ENCODE peak calls at places on chromosomes 13 and 19, in eight cellular contexts. One of them, this sample, is unnamed.

GRCh38 chr13:37198629-37199028 is 93.2 kb upstream of the CSNK1A1L start:
- DNase-seq in Peyer's patch: no peak
- DNase-seq in naive thymus-derived CD4-positive, alpha-beta T cell: no peak
- DNase-seq in heart left ventricle: no peak
- DNase-seq in body of pancreas: no peak
- DNase-seq in heart right ventricle: no peak
- DNase-seq in CD4-positive, alpha-beta T cell: no peak
- DNase-seq in CD4-positive, CD25-positive, alpha-beta regulatory T cell: no peak
- DNase-seq in this sample: no peak

GRCh38 chr13:80011448-80012212 is 329.3 kb downstream of the SPRY2 start:
- DNase-seq in heart left ventricle: no peak
- DNase-seq in Peyer's patch: no peak
- DNase-seq in naive thymus-derived CD4-positive, alpha-beta T cell: no peak
- DNase-seq in CD4-positive, CD25-positive, alpha-beta regulatory T cell: no peak
- DNase-seq in body of pancreas: no peak
- DNase-seq in CD4-positive, alpha-beta T cell: no peak
- DNase-seq in heart right ventricle: no peak
- DNase-seq in this sample: no peak

GRCh38 chr19:46497773-46498172 is 2.1 kb upstream of the PNMA8B start:
- DNase-seq in heart left ventricle: no peak
- DNase-seq in heart right ventricle: no peak
- DNase-seq in CD4-positive, CD25-positive, alpha-beta regulatory T cell: no peak
- DNase-seq in Peyer's patch: no peak
- DNase-seq in body of pancreas: no peak
- DNase-seq in CD4-positive, alpha-beta T cell: no peak
- DNase-seq in naive thymus-derived CD4-positive, alpha-beta T cell: no peak
- DNase-seq in this sample: no peak

GRCh38 chr13:40776232-40776631 is 5.2 kb upstream of the MRPS31 start:
- DNase-seq in CD4-positive, alpha-beta T cell: no peak
- DNase-seq in body of pancreas: no peak
- DNase-seq in CD4-positive, CD25-positive, alpha-beta regulatory T cell: peak; percentile 60
- DNase-seq in heart left ventricle: no peak
- DNase-seq in Peyer's patch: no peak
- DNase-seq in heart right ventricle: no peak
- DNase-seq in naive thymus-derived CD4-positive, alpha-beta T cell: no peak
- DNase-seq in this sample: peak; percentile 27

GRCh38 chr13:109729031-109729870 is 57.1 kb downstream of the IRS2 start:
- DNase-seq in heart left ventricle: no peak
- DNase-seq in Peyer's patch: no peak
- DNase-seq in CD4-positive, alpha-beta T cell: no peak
- DNase-seq in CD4-positive, CD25-positive, alpha-beta regulatory T cell: no peak
- DNase-seq in naive thymus-derived CD4-positive, alpha-beta T cell: no peak
- DNase-seq in body of pancreas: no peak
- DNase-seq in heart right ventricle: no peak
- DNase-seq in this sample: no peak

GRCh38 chr19:46913852-46914430 is 53.1 kb downstream of the ARHGAP35 start:
- DNase-seq in body of pancreas: no peak
- DNase-seq in heart right ventricle: no peak
- DNase-seq in heart left ventricle: no peak
- DNase-seq in CD4-positive, CD25-positive, alpha-beta regulatory T cell: peak; percentile 31
- DNase-seq in Peyer's patch: no peak
- DNase-seq in CD4-positive, alpha-beta T cell: no peak
- DNase-seq in naive thymus-derived CD4-positive, alpha-beta T cell: no peak
- DNase-seq in this sample: no peak

GRCh38 chr13:35349673-35350278 is 126.7 kb downstream of the MAB21L1 start:
- DNase-seq in naive thymus-derived CD4-positive, alpha-beta T cell: no peak
- DNase-seq in body of pancreas: no peak
- DNase-seq in heart left ventricle: peak; percentile 11
- DNase-seq in CD4-positive, alpha-beta T cell: no peak
- DNase-seq in heart right ventricle: no peak
- DNase-seq in Peyer's patch: no peak
- DNase-seq in CD4-positive, CD25-positive, alpha-beta regulatory T cell: no peak
- DNase-seq in this sample: no peak

GRCh38 chr19:2150794-2151338 is 500 bp downstream of the AP3D1 start:
- DNase-seq in heart right ventricle: peak; percentile 34
- DNase-seq in naive thymus-derived CD4-positive, alpha-beta T cell: no peak
- DNase-seq in CD4-positive, alpha-beta T cell: no peak
- DNase-seq in heart left ventricle: no peak
- DNase-seq in CD4-positive, CD25-positive, alpha-beta regulatory T cell: peak; percentile 22
- DNase-seq in Peyer's patch: peak; percentile 26
- DNase-seq in body of pancreas: peak; percentile 40
- DNase-seq in this sample: no peak

GRCh38 chr19:43762814-43763213 is 8.1 kb upstream of the SMG9 start:
- DNase-seq in body of pancreas: no peak
- DNase-seq in Peyer's patch: no peak
- DNase-seq in heart right ventricle: no peak
- DNase-seq in CD4-positive, CD25-positive, alpha-beta regulatory T cell: no peak
- DNase-seq in heart left ventricle: no peak
- DNase-seq in naive thymus-derived CD4-positive, alpha-beta T cell: no peak
- DNase-seq in CD4-positive, alpha-beta T cell: no peak
- DNase-seq in this sample: no peak

GRCh38 chr13:105033999-105034398 is 1501.5 kb downstream of the EFNB2 start:
- DNase-seq in heart left ventricle: no peak
- DNase-seq in CD4-positive, CD25-positive, alpha-beta regulatory T cell: no peak
- DNase-seq in CD4-positive, alpha-beta T cell: no peak
- DNase-seq in naive thymus-derived CD4-positive, alpha-beta T cell: no peak
- DNase-seq in body of pancreas: no peak
- DNase-seq in heart right ventricle: no peak
- DNase-seq in Peyer's patch: no peak
- DNase-seq in this sample: no peak

GRCh38 chr13:26699197-26699490 is 61.4 kb downstream of the GPR12 start:
- DNase-seq in CD4-positive, alpha-beta T cell: no peak
- DNase-seq in heart right ventricle: no peak
- DNase-seq in body of pancreas: no peak
- DNase-seq in naive thymus-derived CD4-positive, alpha-beta T cell: no peak
- DNase-seq in CD4-positive, CD25-positive, alpha-beta regulatory T cell: no peak
- DNase-seq in Peyer's patch: no peak
- DNase-seq in heart left ventricle: no peak
- DNase-seq in this sample: no peak

GRCh38 chr13:45464687-45465453 is at the start of gene COG3:
- DNase-seq in CD4-positive, CD25-positive, alpha-beta regulatory T cell: peak; percentile 98
- DNase-seq in naive thymus-derived CD4-positive, alpha-beta T cell: peak; percentile 96
- DNase-seq in heart left ventricle: peak; percentile 94
- DNase-seq in Peyer's patch: peak; percentile 94
- DNase-seq in heart right ventricle: peak; percentile 94
- DNase-seq in CD4-positive, alpha-beta T cell: peak; percentile 95
- DNase-seq in body of pancreas: peak; percentile 96
- DNase-seq in this sample: peak; percentile 95

GRCh38 chr13:44407891-44408290 is 34.3 kb downstream of the SERP2 start:
- DNase-seq in CD4-positive, CD25-positive, alpha-beta regulatory T cell: no peak
- DNase-seq in body of pancreas: no peak
- DNase-seq in Peyer's patch: no peak
- DNase-seq in heart right ventricle: no peak
- DNase-seq in naive thymus-derived CD4-positive, alpha-beta T cell: no peak
- DNase-seq in CD4-positive, alpha-beta T cell: no peak
- DNase-seq in heart left ventricle: no peak
- DNase-seq in this sample: no peak

GRCh38 chr19:50313812-50314536 is 15.2 kb downstream of the KCNC3 start:
- DNase-seq in heart left ventricle: no peak
- DNase-seq in naive thymus-derived CD4-positive, alpha-beta T cell: no peak
- DNase-seq in CD4-positive, CD25-positive, alpha-beta regulatory T cell: no peak
- DNase-seq in heart right ventricle: no peak
- DNase-seq in CD4-positive, alpha-beta T cell: no peak
- DNase-seq in Peyer's patch: no peak
- DNase-seq in body of pancreas: no peak
- DNase-seq in this sample: no peak

GRCh38 chr13:99496322-99497142 is 4.7 kb upstream of the TM9SF2 start:
- DNase-seq in body of pancreas: no peak
- DNase-seq in CD4-positive, CD25-positive, alpha-beta regulatory T cell: peak; percentile 92
- DNase-seq in CD4-positive, alpha-beta T cell: peak; percentile 51
- DNase-seq in naive thymus-derived CD4-positive, alpha-beta T cell: peak; percentile 79
- DNase-seq in Peyer's patch: peak; percentile 74
- DNase-seq in heart left ventricle: peak; percentile 83
- DNase-seq in heart right ventricle: peak; percentile 21
- DNase-seq in this sample: peak; percentile 82

GRCh38 chr13:23959231-23959862 is 62.0 kb upstream of the C1QTNF9B start:
- DNase-seq in CD4-positive, alpha-beta T cell: no peak
- DNase-seq in body of pancreas: no peak
- DNase-seq in CD4-positive, CD25-positive, alpha-beta regulatory T cell: no peak
- DNase-seq in Peyer's patch: no peak
- DNase-seq in naive thymus-derived CD4-positive, alpha-beta T cell: no peak
- DNase-seq in heart left ventricle: no peak
- DNase-seq in heart right ventricle: no peak
- DNase-seq in this sample: no peak

GRCh38 chr13:75739244-75739868 is 103.2 kb downstream of the LMO7 start:
- DNase-seq in body of pancreas: no peak
- DNase-seq in CD4-positive, CD25-positive, alpha-beta regulatory T cell: no peak
- DNase-seq in Peyer's patch: no peak
- DNase-seq in heart left ventricle: no peak
- DNase-seq in naive thymus-derived CD4-positive, alpha-beta T cell: no peak
- DNase-seq in heart right ventricle: no peak
- DNase-seq in CD4-positive, alpha-beta T cell: no peak
- DNase-seq in this sample: no peak

GRCh38 chr19:21588202-21588601 is 82.8 kb downstream of the ZNF429 start:
- DNase-seq in body of pancreas: peak; percentile 48
- DNase-seq in CD4-positive, CD25-positive, alpha-beta regulatory T cell: no peak
- DNase-seq in Peyer's patch: no peak
- DNase-seq in heart right ventricle: no peak
- DNase-seq in CD4-positive, alpha-beta T cell: no peak
- DNase-seq in heart left ventricle: no peak
- DNase-seq in naive thymus-derived CD4-positive, alpha-beta T cell: no peak
- DNase-seq in this sample: no peak
- H3K9me3 ChIP-seq in body of pancreas: no peaks in the 10 kb centered on the region
- H3K9me3 ChIP-seq in CD4-positive, CD25-positive, alpha-beta regulatory T cell: peaks cover 9% of the 10 kb centered on the region
- H3K9me3 ChIP-seq in Peyer's patch: no peaks in the 10 kb centered on the region
- H3K9me3 ChIP-seq in heart right ventricle: peaks cover 2% of the 10 kb centered on the region
- H3K9me3 ChIP-seq in CD4-positive, alpha-beta T cell: no peaks in the 10 kb centered on the region
- H3K9me3 ChIP-seq in heart left ventricle: peaks cover 3% of the 10 kb centered on the region
- H3K9me3 ChIP-seq in naive thymus-derived CD4-positive, alpha-beta T cell: no peaks in the 10 kb centered on the region
- H3K9me3 ChIP-seq in this sample: no peaks in the 10 kb centered on the region

GRCh38 chr19:58439576-58440554 is at the start of gene ZNF132:
- DNase-seq in heart left ventricle: peak; percentile 98
- DNase-seq in naive thymus-derived CD4-positive, alpha-beta T cell: peak; percentile 95
- DNase-seq in CD4-positive, alpha-beta T cell: peak; percentile 92
- DNase-seq in heart right ventricle: peak; percentile 92
- DNase-seq in body of pancreas: peak; percentile 95
- DNase-seq in Peyer's patch: peak; percentile 97
- DNase-seq in CD4-positive, CD25-positive, alpha-beta regulatory T cell: peak; percentile 100
- DNase-seq in this sample: no peak

GRCh38 chr19:58429745-58430144 is 10.2 kb downstream of the ZNF132 start:
- DNase-seq in naive thymus-derived CD4-positive, alpha-beta T cell: no peak
- DNase-seq in body of pancreas: no peak
- DNase-seq in heart right ventricle: no peak
- DNase-seq in Peyer's patch: no peak
- DNase-seq in CD4-positive, alpha-beta T cell: no peak
- DNase-seq in heart left ventricle: no peak
- DNase-seq in CD4-positive, CD25-positive, alpha-beta regulatory T cell: no peak
- DNase-seq in this sample: no peak

GRCh38 chr19:58428617-58429016 is 11.3 kb downstream of the ZNF132 start:
- DNase-seq in naive thymus-derived CD4-positive, alpha-beta T cell: no peak
- DNase-seq in CD4-positive, alpha-beta T cell: no peak
- DNase-seq in body of pancreas: no peak
- DNase-seq in heart left ventricle: no peak
- DNase-seq in Peyer's patch: no peak
- DNase-seq in CD4-positive, CD25-positive, alpha-beta regulatory T cell: no peak
- DNase-seq in heart right ventricle: no peak
- DNase-seq in this sample: no peak

GRCh38 chr19:58434217-58434616 is 5.7 kb downstream of the ZNF132 start:
- DNase-seq in CD4-positive, CD25-positive, alpha-beta regulatory T cell: no peak
- DNase-seq in CD4-positive, alpha-beta T cell: no peak
- DNase-seq in Peyer's patch: no peak
- DNase-seq in body of pancreas: no peak
- DNase-seq in heart left ventricle: no peak
- DNase-seq in heart right ventricle: no peak
- DNase-seq in naive thymus-derived CD4-positive, alpha-beta T cell: no peak
- DNase-seq in this sample: no peak
- H3K9me3 ChIP-seq in CD4-positive, CD25-positive, alpha-beta regulatory T cell: peaks cover 88% of the 10 kb centered on the region
- H3K9me3 ChIP-seq in CD4-positive, alpha-beta T cell: peaks cover 86% of the 10 kb centered on the region
- H3K9me3 ChIP-seq in Peyer's patch: peaks cover 78% of the 10 kb centered on the region
- H3K9me3 ChIP-seq in body of pancreas: peaks cover 11% of the 10 kb centered on the region
- H3K9me3 ChIP-seq in heart left ventricle: peaks cover 90% of the 10 kb centered on the region
- H3K9me3 ChIP-seq in heart right ventricle: peaks cover 83% of the 10 kb centered on the region
- H3K9me3 ChIP-seq in naive thymus-derived CD4-positive, alpha-beta T cell: peaks cover 54% of the 10 kb centered on the region
- H3K9me3 ChIP-seq in this sample: no peaks in the 10 kb centered on the region

GRCh38 chr19:52444506-52444905 is 8.8 kb upstream of the ZNF578 start:
- DNase-seq in Peyer's patch: no peak
- DNase-seq in heart right ventricle: no peak
- DNase-seq in body of pancreas: no peak
- DNase-seq in heart left ventricle: no peak
- DNase-seq in CD4-positive, CD25-positive, alpha-beta regulatory T cell: no peak
- DNase-seq in CD4-positive, alpha-beta T cell: no peak
- DNase-seq in naive thymus-derived CD4-positive, alpha-beta T cell: no peak
- DNase-seq in this sample: no peak

DNA sequence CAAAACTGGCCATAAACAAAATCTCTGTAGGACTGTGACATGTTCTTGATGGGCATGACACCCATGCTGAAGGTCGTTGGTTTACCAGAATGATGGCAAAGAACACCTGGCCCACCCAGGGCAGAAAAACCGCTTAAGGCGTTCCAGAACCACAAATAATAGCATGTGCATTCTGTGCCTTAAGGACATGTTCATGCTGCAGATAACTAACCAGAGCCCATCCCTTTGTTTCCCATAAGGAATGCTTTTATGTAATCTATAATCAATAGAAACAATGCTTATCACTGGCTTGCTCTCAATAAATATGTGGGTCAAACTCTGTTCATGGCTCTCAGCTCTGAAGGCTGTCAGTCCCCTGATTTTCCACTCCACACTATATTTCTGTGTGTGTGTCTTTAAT is 11.2 kb upstream of the ZNF578 start:
- DNase-seq in CD4-positive, alpha-beta T cell: no peak
- DNase-seq in naive thymus-derived CD4-positive, alpha-beta T cell: no peak
- DNase-seq in CD4-positive, CD25-positive, alpha-beta regulatory T cell: no peak
- DNase-seq in heart left ventricle: no peak
- DNase-seq in Peyer's patch: no peak
- DNase-seq in body of pancreas: no peak
- DNase-seq in heart right ventricle: no peak
- DNase-seq in this sample: no peak
- H3K9me3 ChIP-seq in CD4-positive, alpha-beta T cell: peaks cover 74% of the 10 kb centered on the region
- H3K9me3 ChIP-seq in naive thymus-derived CD4-positive, alpha-beta T cell: no peaks in the 10 kb centered on the region
- H3K9me3 ChIP-seq in CD4-positive, CD25-positive, alpha-beta regulatory T cell: peaks cover 55% of the 10 kb centered on the region
- H3K9me3 ChIP-seq in heart left ventricle: peaks cover 78% of the 10 kb centered on the region
- H3K9me3 ChIP-seq in Peyer's patch: peaks cover 5% of the 10 kb centered on the region
- H3K9me3 ChIP-seq in body of pancreas: no peaks in the 10 kb centered on the region
- H3K9me3 ChIP-seq in heart right ventricle: peaks cover 83% of the 10 kb centered on the region
- H3K9me3 ChIP-seq in this sample: peaks cover 10% of the 10 kb centered on the region

DNA sequence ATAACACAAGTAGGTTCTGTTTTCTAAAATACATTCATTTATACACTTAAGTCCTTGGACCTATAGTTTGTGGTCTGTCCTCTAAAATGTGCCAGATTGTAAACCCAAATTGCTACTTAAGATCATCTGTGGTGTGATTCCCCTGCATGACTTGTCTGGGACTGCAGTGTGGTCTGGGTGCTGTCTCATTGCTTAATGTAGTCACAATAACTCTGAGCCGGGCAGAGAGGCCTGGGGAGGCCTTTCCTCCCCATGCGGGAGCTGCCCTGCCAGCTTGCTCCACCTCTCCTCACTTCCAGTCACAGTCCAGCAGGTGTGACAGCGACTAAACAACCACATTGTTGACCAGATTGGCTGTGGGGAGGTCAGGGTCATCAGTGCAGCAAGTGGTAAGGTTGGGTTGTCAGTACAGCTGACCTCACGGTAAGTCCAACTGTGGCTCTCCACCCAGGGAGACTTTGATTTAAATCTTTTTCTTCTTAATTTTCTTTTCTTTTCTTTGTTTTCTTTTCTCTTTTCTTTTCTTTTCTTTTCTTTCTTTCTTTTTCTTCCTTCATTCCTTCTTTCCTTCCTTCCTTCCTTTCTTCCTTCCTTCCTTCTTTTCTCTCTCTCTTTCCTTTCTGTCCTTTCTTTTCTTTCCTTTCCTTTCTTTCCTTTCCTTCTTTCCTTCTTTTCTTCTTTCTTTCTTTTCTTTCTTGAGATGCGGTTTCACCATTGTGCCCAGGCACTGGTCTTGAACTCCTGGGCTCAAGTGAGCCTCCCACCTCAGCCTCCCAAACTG is 4.4 kb upstream of the TUBA3C start:
- DNase-seq in heart left ventricle: no peak
- DNase-seq in CD4-positive, CD25-positive, alpha-beta regulatory T cell: no peak
- DNase-seq in heart right ventricle: no peak
- DNase-seq in Peyer's patch: no peak
- DNase-seq in CD4-positive, alpha-beta T cell: no peak
- DNase-seq in body of pancreas: no peak
- DNase-seq in naive thymus-derived CD4-positive, alpha-beta T cell: no peak
- DNase-seq in this sample: no peak
- H3K9me3 ChIP-seq in heart left ventricle: no peaks in the 10 kb centered on the region
- H3K9me3 ChIP-seq in CD4-positive, CD25-positive, alpha-beta regulatory T cell: no peaks in the 10 kb centered on the region
- H3K9me3 ChIP-seq in heart right ventricle: no peaks in the 10 kb centered on the region
- H3K9me3 ChIP-seq in Peyer's patch: no peaks in the 10 kb centered on the region
- H3K9me3 ChIP-seq in CD4-positive, alpha-beta T cell: no peaks in the 10 kb centered on the region
- H3K9me3 ChIP-seq in body of pancreas: no peaks in the 10 kb centered on the region
- H3K9me3 ChIP-seq in naive thymus-derived CD4-positive, alpha-beta T cell: no peaks in the 10 kb centered on the region
- H3K9me3 ChIP-seq in this sample: peaks cover 3% of the 10 kb centered on the region

This sample was measured in DND-41.